ENCODE peak calls at places on chromosomes 1 and 21, in four cellular contexts. A is progenitor cell of endocrine pancreas, C is ovary, U is fibroblast of lung. B is an unnamed sample.

GRCh38 chr1:23557471-23558124 is 1.7 kb downstream of the ID3 start:
- DNase-seq in U (no peak), C (no peak), A (no peak), B (peak)

GRCh38 chr21:34593954-34594531 is 20.9 kb downstream of the RCAN1 start:
- DNase-seq in A (no peak), U (no peak), C (no peak), B (peak)

GRCh38 chr1:29122987-29123870 is 474 bp downstream of the TMEM200B start:
- DNase-seq in C (peak), U (peak), A (peak), B (no peak)

GRCh38 chr1:151282883-151283725 is 1.0 kb downstream of the ZNF687 start:
- DNase-seq in C (peak), A (peak), U (peak), B (peak)

GRCh38 chr1:187051618-187052232 is 223.0 kb downstream of the PLA2G4A start:
- DNase-seq in A (no peak), U (peak), C (no peak), B (peak)

GRCh38 chr21:44846485-44847260 is 26.8 kb downstream of the PTTG1IP start:
- DNase-seq in C (no peak), U (peak), A (no peak), B (no peak)

GRCh38 chr1:12556368-12556930 is 61.6 kb downstream of the DHRS3 start:
- DNase-seq in A (no peak), C (peak), U (peak), B (no peak)

GRCh38 chr1:180674603-180675530 is 43.0 kb downstream of the XPR1 start:
- DNase-seq in C (no peak), A (no peak), U (peak), B (no peak)

GRCh38 chr21:43937898-43938309 is 72.9 kb downstream of the AGPAT3 start:
- DNase-seq in U (no peak), C (no peak), A (no peak), B (no peak)

GRCh38 chr1:205048382-205048781 is 5.4 kb downstream of the CNTN2 start:
- DNase-seq in U (no peak), C (no peak), A (no peak), B (no peak)

GRCh38 chr1:168271636-168272035 is 9.0 kb upstream of the TBX19 start:
- DNase-seq in C (no peak), U (no peak), A (no peak), B (no peak)

GRCh38 chr1:30242178-30242577 is 481.2 kb downstream of the MATN1 start:
- DNase-seq in A (no peak), C (no peak), U (no peak), B (no peak)

GRCh38 chr1:172914517-172915144 is 136.1 kb downstream of the TNFSF18 start:
- DNase-seq in U (peak), C (no peak), A (no peak), B (peak)

GRCh38 chr1:2459757-2460156 is 16.3 kb upstream of the PLCH2 start:
- DNase-seq in C (peak), U (peak), A (no peak), B (peak)

GRCh38 chr1:227316941-227317540 is 1.3 kb downstream of the CDC42BPA start:
- DNase-seq in C (no peak), U (peak), A (no peak), B (peak)

GRCh38 chr21:34579411-34579810 is 35.5 kb downstream of the RCAN1 start:
- DNase-seq in A (no peak), U (peak), C (no peak), B (no peak)

GRCh38 chr1:40312238-40313205 is 4.6 kb downstream of the COL9A2 start:
- DNase-seq in A (no peak), U (no peak), C (no peak), B (no peak)

GRCh38 chr1:174700775-174701174 is 253.0 kb downstream of the GPR52 start:
- DNase-seq in A (no peak), C (no peak), U (no peak), B (no peak)

GRCh38 chr1:51304360-51304759 is 26.0 kb downstream of the TTC39A start:
- DNase-seq in A (no peak), U (no peak), C (no peak), B (no peak)

GRCh38 chr1:24154215-24154614 is 11.3 kb upstream of the IL22RA1 start:
- DNase-seq in A (no peak), U (no peak), C (no peak), B (no peak)

GRCh38 chr1:17596186-17596585 is 56.7 kb downstream of the ARHGEF10L start:
- DNase-seq in U (no peak), C (no peak), A (no peak), B (no peak)

GRCh38 chr1:6358757-6359567 is 34.6 kb downstream of the ACOT7 start:
- DNase-seq in C (peak), A (no peak), U (peak), B (peak)

GRCh38 chr1:228081578-228082259 is 789 bp upstream of the ARF1 start:
- DNase-seq in C (peak), U (no peak), A (peak), B (no peak)

GRCh38 chr1:54069792-54070548 is 16.6 kb downstream of the TCEANC2 start:
- DNase-seq in A (no peak), C (no peak), U (peak), B (peak)
- TF ChIP-seq CTCF in A (peak), C (peak), U (peak), B (peak)

GRCh38 chr1:92013923-92014322 is 15.9 kb upstream of the EPHX4 start:
- DNase-seq in U (no peak), C (no peak), A (no peak), B (no peak)
- TF ChIP-seq CTCF in U (no peak), C (no peak), A (no peak), B (no peak)

GRCh38 chr1:241271427-241271826 is 85.6 kb downstream of the RGS7 start:
- DNase-seq in A (no peak), U (no peak), C (no peak), B (no peak)

GRCh38 chr1:241270016-241270415 is 87.0 kb downstream of the RGS7 start:
- DNase-seq in C (no peak), U (no peak), A (no peak), B (no peak)

GRCh38 chr1:241265428-241265827 is 91.6 kb downstream of the RGS7 start:
- DNase-seq in U (no peak), C (no peak), A (no peak), B (no peak)

GRCh38 chr1:241266121-241266520 is 90.9 kb downstream of the RGS7 start:
- DNase-seq in A (no peak), C (no peak), U (no peak), B (no peak)

DNA sequence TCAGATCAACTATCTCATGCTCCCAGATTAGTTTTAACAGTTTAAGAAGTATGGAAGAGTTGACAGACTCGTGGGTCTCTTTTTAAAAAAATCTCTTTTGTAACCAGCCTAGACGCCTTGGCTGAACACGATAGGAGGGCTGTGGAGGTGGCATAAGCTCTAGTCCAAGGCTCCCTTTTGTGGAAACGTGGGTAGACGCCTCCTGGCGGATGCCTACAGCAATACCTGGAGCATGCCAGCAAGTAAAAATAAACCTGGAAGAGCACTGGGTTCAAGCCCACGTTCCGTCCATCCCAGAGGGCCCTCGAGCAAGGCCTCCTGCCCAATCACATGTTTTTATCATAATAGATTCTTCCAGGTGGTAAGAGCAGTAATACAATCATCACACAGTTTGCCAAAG is 87.9 kb downstream of the RGS7 start:
- DNase-seq in A (no peak), U (no peak), C (no peak), B (no peak)
- TF ChIP-seq CTCF in A (peak), U (no peak), C (no peak), B (no peak)

GRCh38 chr1:87334351-87335174 is 5.9 kb downstream of the LMO4 start:
- DNase-seq in A (peak), C (peak), U (peak), B (peak)
- TF ChIP-seq CTCF in A (peak), C (no peak), U (peak), B (no peak)

B was measured in endothelial cell of umbilical vein.